ENCODE peak calls at places on chromosomes 2 and 18, in five cellular contexts. Q is stimulated activated CD8-positive, alpha-beta memory T cell treated with anti-CD3 and anti-CD28 coated beads, Interleukin-4, amount 100 ng/mL, for 4 hours; O is NB4; P is M059J; B is Kasumi-1. N is an unnamed sample.

GRCh38 chr18:33231474-33232317 is 208.8 kb downstream of the CCDC178 start:
- DNase-seq in Q (no peak), O (peak), P (peak), B (peak), N (peak)

GRCh38 chr2:145906356-145906755 is 1386.4 kb upstream of the ZEB2 start:
- DNase-seq in Q (no peak), O (no peak), P (peak), B (no peak), N (no peak)

GRCh38 chr2:11056614-11057013 is 98.7 kb upstream of the SLC66A3 start:
- DNase-seq in Q (no peak), O (no peak), P (peak), B (no peak), N (no peak)

GRCh38 chr2:205629021-205629817 is 53.1 kb upstream of the NRP2 start:
- DNase-seq in Q (no peak), O (no peak), P (no peak), B (no peak), N (no peak)

GRCh38 chr2:43541165-43541564 is 54.7 kb downstream of the THADA start:
- DNase-seq in Q (no peak), O (no peak), P (no peak), B (no peak), N (no peak)

GRCh38 chr18:56115072-56116038 is 523.0 kb downstream of the TXNL1 start:
- DNase-seq in Q (no peak), O (no peak), P (peak), B (peak), N (no peak)

GRCh38 chr2:240631561-240632290 is 6.4 kb downstream of the GPR35 start:
- DNase-seq in Q (no peak), O (no peak), P (no peak), B (no peak), N (no peak)

GRCh38 chr2:217906787-217907186 is 96.0 kb downstream of the TNS1 start:
- DNase-seq in Q (no peak), O (no peak), P (no peak), B (no peak), N (no peak)

GRCh38 chr2:177772529-177772928 is 300.0 kb downstream of the PDE11A start:
- DNase-seq in Q (no peak), O (peak), P (peak), B (peak), N (peak)